ENCODE peak calls at places on chromosomes 3 and 15, in four cellular contexts. T, A, K and M are unnamed samples.

GRCh38 chr3:14422016-14422963 is 19.9 kb downstream of the SLC6A6 start:
- DNase-seq in K (no peak), T (no peak), A (no peak), M (no peak)

GRCh38 chr3:10395671-10396070 is 74.8 kb upstream of the SEC13 start:
- DNase-seq in K (no peak), T (no peak), A (peak), M (no peak)

GRCh38 chr3:119619094-119619493 is 21.4 kb downstream of the PLA1A start:
- DNase-seq in A (no peak), K (no peak), T (no peak), M (no peak)

GRCh38 chr15:31503256-31503655 is 176.6 kb downstream of the KLF13 start:
- DNase-seq in T (no peak), A (no peak), K (no peak), M (no peak)

GRCh38 chr3:149767720-149768119 is 15.4 kb upstream of the COMMD2 start:
- DNase-seq in T (no peak), K (no peak), A (no peak), M (no peak)

GRCh38 chr3:155744091-155744625 is 713 bp downstream of the PLCH1 start:
- DNase-seq in K (no peak), A (peak), T (no peak), M (no peak)

GRCh38 chr15:82647045-82647834 is at the start of gene CPEB1:
- DNase-seq in T (no peak), A (peak), K (no peak), M (peak)

GRCh38 chr15:74399511-74400312 is 32.3 kb upstream of the CYP11A1 start:
- DNase-seq in T (no peak), K (peak), A (no peak), M (no peak)

GRCh38 chr15:38547255-38547997 is 17.2 kb downstream of the RASGRP1 start:
- DNase-seq in A (no peak), T (peak), K (peak), M (no peak)

GRCh38 chr3:140249188-140249587 is 314.2 kb downstream of the CLSTN2 start:
- DNase-seq in K (no peak), A (no peak), T (no peak), M (no peak)

GRCh38 chr3:192409838-192410683 is 317.3 kb downstream of the FGF12 start:
- DNase-seq in K (peak), T (no peak), A (no peak), M (no peak)

GRCh38 chr15:84783493-84784251 is 33.5 kb upstream of the ALPK3 start:
- DNase-seq in K (no peak), T (no peak), A (no peak), M (no peak)
- TF ChIP-seq CTCF in K (no peak), T (no peak), A (no peak), M (no peak)

DNA sequence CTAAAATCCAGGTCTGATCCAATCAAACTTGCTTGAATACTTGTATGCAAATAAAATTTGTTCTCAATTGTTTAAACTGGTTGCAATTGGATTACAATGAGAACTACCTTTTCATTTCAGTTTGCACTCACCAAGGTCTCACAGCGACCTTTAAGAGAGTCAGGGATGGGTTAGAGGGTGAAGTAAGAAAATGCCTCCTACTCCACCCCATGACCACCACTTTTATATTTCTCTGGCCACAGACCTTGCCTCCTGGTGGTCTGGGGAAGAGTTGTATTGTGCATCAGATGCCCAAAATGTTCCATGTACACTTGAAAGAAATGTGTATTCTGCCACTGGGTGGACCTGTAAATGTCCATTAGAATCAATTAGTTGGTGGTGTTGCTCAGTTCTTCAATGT is 16.4 kb upstream of the THSD4 start:
- DNase-seq in K (no peak), A (no peak), T (no peak), M (no peak)
- TF ChIP-seq CTCF in K (no peak), A (no peak), T (no peak), M (no peak)

GRCh38 chr15:58115692-58116091 is 22.5 kb upstream of the AQP9 start:
- DNase-seq in K (peak), A (no peak), T (no peak), M (no peak)
- TF ChIP-seq CTCF in K (peak), A (no peak), T (peak), M (no peak)

GRCh38 chr3:52196977-52197376 is 983 bp upstream of the ALAS1 start:
- DNase-seq in T (no peak), A (no peak), K (no peak), M (no peak)

GRCh38 chr3:52197499-52197841 is 490 bp upstream of the ALAS1 start:
- DNase-seq in T (no peak), K (no peak), A (no peak), M (no peak)

GRCh38 chr3:52198643-52199608 is 966 bp downstream of the ALAS1 start:
- DNase-seq in T (no peak), A (no peak), K (no peak), M (no peak)

GRCh38 chr3:52195823-52196331 is 2.1 kb upstream of the ALAS1 start:
- DNase-seq in A (no peak), K (no peak), T (peak), M (no peak)

DNA sequence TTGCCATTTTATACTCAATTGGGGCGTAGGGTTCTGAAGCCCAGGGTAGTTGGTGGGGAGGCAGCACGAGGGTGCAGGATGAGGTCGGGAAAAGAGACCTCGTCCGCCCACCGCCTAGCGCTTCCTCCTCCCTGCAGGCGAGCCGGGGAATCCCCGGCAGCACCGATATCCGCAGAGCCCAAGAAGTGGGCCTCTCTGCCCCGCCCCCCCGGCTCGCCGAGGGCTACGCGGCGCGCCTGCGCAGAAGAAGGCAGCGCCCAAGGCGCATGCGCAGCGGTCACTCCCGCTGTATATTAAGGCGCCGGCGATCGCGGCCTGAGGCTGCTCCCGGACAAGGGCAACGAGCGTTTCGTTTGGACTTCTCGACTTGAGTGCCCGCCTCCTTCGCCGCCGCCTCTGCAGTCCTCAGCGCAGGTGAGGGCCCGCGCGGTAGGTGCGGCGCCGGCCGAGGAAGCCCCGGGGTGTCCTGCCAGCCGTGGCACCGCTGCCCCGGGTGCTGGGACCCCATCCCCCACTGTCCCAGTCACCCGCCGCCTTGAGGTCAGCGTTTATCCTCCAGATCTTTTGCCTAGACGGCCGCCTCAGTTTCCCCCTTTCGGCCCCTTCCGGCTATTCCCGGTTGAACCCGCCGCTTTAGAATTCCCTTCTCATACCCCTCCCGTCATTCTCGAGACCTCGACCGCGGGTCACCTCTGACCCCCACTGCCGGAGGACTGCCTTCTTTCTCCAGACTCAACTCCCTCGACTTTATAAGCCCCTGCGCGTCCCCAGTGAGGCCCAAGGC is at the start of gene ALAS1:
- DNase-seq in T (no peak), K (peak), A (peak), M (peak)
- TF ChIP-seq CTCF in T (no peak), K (no peak), A (no peak), M (no peak)

GRCh38 chr3:169215953-169216352 is 447.6 kb downstream of the MECOM start:
- DNase-seq in T (no peak), A (no peak), K (no peak), M (no peak)

GRCh38 chr3:169215461-169215860 is 448.1 kb downstream of the MECOM start:
- DNase-seq in A (no peak), K (no peak), T (no peak), M (no peak)

DNA sequence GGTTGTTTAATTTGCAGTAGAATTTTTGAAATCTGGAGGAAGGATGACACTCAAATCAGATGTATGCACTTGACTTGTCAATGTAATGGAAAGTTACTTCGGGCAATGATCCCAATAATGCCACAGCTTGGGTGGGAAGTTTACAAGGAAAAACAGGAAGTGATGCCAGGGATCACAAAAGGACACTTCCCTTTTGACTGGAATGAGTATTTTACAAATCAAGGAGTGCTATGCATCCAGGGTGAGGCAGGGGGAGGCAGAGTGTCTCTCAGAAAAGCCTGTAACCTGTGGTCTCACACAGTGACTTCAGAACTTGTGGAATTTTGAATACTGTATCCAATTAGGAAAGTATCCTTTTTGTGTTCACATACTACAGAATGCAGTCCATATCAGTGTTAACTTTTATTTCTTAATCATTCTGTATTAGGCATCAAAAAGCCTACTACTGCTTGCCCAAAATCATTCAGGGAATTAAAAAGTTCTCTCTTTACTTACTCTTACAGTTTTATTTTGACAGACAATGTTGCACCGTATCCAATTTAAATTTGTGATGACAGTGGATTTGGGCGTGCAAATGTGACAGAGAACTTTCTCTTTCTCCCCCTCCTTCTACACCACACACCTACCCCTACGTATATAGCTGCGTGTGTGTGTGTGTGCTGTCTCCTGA is 445.1 kb downstream of the MECOM start:
- DNase-seq in T (peak), K (peak), A (no peak), M (no peak)
- TF ChIP-seq CTCF in T (peak), K (peak), A (no peak), M (no peak)

DNA sequence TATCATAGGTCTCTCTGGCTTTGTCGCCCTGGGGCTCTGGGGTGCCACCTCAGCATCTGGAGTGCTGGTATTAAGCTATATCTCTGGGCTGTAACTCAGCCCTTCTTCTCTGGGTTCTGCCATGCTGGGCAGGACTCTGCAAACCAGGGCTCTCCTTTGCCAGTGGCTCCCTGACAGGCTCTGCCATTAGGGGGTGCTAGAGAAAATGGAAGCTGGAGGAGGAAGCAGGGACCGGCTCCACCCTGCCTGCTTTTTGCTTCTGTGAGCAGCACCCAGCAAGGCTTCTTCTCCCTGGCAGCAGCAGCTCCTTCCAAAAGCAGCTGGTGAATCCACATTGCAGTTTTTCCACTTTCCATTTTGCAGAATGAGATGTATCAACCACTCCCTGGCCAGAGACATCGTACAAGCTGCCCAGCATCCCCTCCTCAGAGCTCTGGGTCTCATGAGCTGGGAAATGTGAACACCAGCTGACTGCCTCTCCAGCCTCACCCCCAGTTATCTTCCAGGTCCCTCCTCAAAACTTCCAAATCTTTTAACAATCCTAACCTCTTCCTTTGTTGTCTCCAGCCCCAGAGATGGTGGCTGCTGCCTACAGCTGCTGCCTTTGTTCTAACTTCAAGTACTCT is 165.0 kb downstream of the ABHD5 start:
- DNase-seq in A (no peak), T (peak), K (no peak), M (no peak)
- TF ChIP-seq CTCF in A (peak), T (peak), K (peak), M (no peak)